ENCODE peak calls at places on chromosome 4, in seven cellular contexts. Z, Q, U, K, E, B and D are unnamed samples.

GRCh38 chr4:154450971-154451370 is 40.6 kb downstream of the DCHS2 start:
- DNase-seq in Z (no peak), Q (no peak), U (no peak), K (no peak), E (no peak), B (no peak), D (no peak)

GRCh38 chr4:14592950-14593349 is 409.3 kb upstream of the CPEB2 start:
- DNase-seq in Z (no peak), Q (no peak), U (no peak), K (no peak), E (no peak), B (no peak), D (no peak)

GRCh38 chr4:38935391-38936073 is 67.9 kb downstream of the FAM114A1 start:
- DNase-seq in Z (no peak), Q (no peak), U (no peak), K (no peak), E (no peak), B (no peak), D (no peak)

GRCh38 chr4:2587215-2587823 is 50.9 kb downstream of the FAM193A start:
- DNase-seq in Z (no peak), Q (no peak), U (no peak), K (no peak), E (no peak), B (peak; percentile 18), D (no peak)

GRCh38 chr4:41599192-41599786 is 61.3 kb downstream of the LIMCH1 start:
- DNase-seq in Z (no peak), Q (no peak), U (no peak), K (no peak), E (no peak), B (no peak), D (no peak)

GRCh38 chr4:37675587-37676290 is 10.4 kb downstream of the RELL1 start:
- DNase-seq in Z (no peak), Q (no peak), U (no peak), K (no peak), E (no peak), B (no peak), D (no peak)

GRCh38 chr4:169272265-169272886 is 1.6 kb upstream of the SH3RF1 start:
- DNase-seq in Z (no peak), Q (no peak), U (no peak), K (no peak), E (no peak), B (peak; percentile 59), D (no peak)

GRCh38 chr4:69858683-69859082 is 1.3 kb downstream of the SULT1E1 start:
- DNase-seq in Z (no peak), Q (no peak), U (no peak), K (no peak), E (no peak), B (peak; percentile 68), D (no peak)

GRCh38 chr4:142516686-142517145 is 329.4 kb downstream of the INPP4B start:
- DNase-seq in Z (no peak), Q (no peak), U (no peak), K (no peak), E (no peak), B (peak; percentile 46), D (no peak)

GRCh38 chr4:1622956-1623355 is 61.2 kb downstream of the FAM53A start:
- DNase-seq in Z (no peak), Q (no peak), U (no peak), K (no peak), E (no peak), B (no peak), D (no peak)

GRCh38 chr4:108166441-108167315 is 2.1 kb downstream of the LEF1 start:
- DNase-seq in Z (no peak), Q (peak; percentile 71), U (peak; percentile 31), K (peak; percentile 40), E (no peak), B (no peak), D (no peak)

GRCh38 chr4:182643801-182644311 is 273.3 kb downstream of the DCTD start:
- DNase-seq in Z (no peak), Q (no peak), U (no peak), K (no peak), E (no peak), B (peak; percentile 82), D (no peak)

GRCh38 chr4:132382243-132382642 is 766.9 kb upstream of the PCDH10 start:
- DNase-seq in Z (no peak), Q (no peak), U (no peak), K (no peak), E (no peak), B (no peak), D (no peak)

GRCh38 chr4:123748806-123749205 is 352.2 kb downstream of the SPRY1 start:
- DNase-seq in Z (no peak), Q (no peak), U (no peak), K (no peak), E (no peak), B (no peak), D (no peak)

GRCh38 chr4:99624141-99624719 is 33.4 kb downstream of the C4orf54 start:
- DNase-seq in Z (no peak), Q (no peak), U (no peak), K (no peak), E (no peak), B (no peak), D (no peak)

GRCh38 chr4:24793219-24794005 is 2.0 kb upstream of the SOD3 start:
- DNase-seq in Z (peak; percentile 8), Q (no peak), U (no peak), K (no peak), E (no peak), B (no peak), D (no peak)

GRCh38 chr4:36138221-36138620 is 106.1 kb downstream of the ARAP2 start:
- DNase-seq in Z (no peak), Q (no peak), U (no peak), K (no peak), E (no peak), B (peak; percentile 29), D (no peak)

GRCh38 chr4:16636911-16637630 is 261.4 kb downstream of the LDB2 start:
- DNase-seq in Z (no peak), Q (no peak), U (no peak), K (no peak), E (no peak), B (no peak), D (no peak)

GRCh38 chr4:114597410-114598115 is 1.0 kb upstream of the UGT8 start:
- DNase-seq in Z (no peak), Q (no peak), U (no peak), K (no peak), E (no peak), B (no peak), D (no peak)

GRCh38 chr4:138851626-138852443 is 163.7 kb upstream of the NOCT start:
- DNase-seq in Z (no peak), Q (no peak), U (no peak), K (no peak), E (no peak), B (no peak), D (no peak)

GRCh38 chr4:156870861-156871260 is 100.7 kb downstream of the PDGFC start:
- DNase-seq in Z (no peak), Q (no peak), U (no peak), K (no peak), E (no peak), B (no peak), D (no peak)

GRCh38 chr4:40055379-40055872 is 1.2 kb upstream of the N4BP2 start:
- DNase-seq in Z (no peak), Q (no peak), U (no peak), K (peak; percentile 1), E (no peak), B (no peak), D (no peak)

GRCh38 chr4:123974419-123975105 is 578.0 kb downstream of the SPRY1 start:
- DNase-seq in Z (no peak), Q (no peak), U (no peak), K (no peak), E (no peak), B (peak; percentile 43), D (no peak)

GRCh38 chr4:73844806-73845205 is 8.3 kb upstream of the PF4V1 start:
- DNase-seq in Z (no peak), Q (no peak), U (no peak), K (no peak), E (no peak), B (no peak), D (no peak)

GRCh38 chr4:6875431-6875831 is 34.2 kb upstream of the TBC1D14 start:
- DNase-seq in Z (no peak), Q (no peak), U (no peak), K (no peak), E (no peak), B (no peak), D (peak; percentile 32)

GRCh38 chr4:129394635-129395034 is 298.7 kb downstream of the C4orf33 start:
- DNase-seq in Z (no peak), Q (no peak), U (no peak), K (no peak), E (no peak), B (no peak), D (no peak)

GRCh38 chr4:114077610-114078009 is 98.2 kb upstream of the ARSJ start:
- DNase-seq in Z (no peak), Q (no peak), U (no peak), K (no peak), E (no peak), B (peak; percentile 51), D (no peak)

GRCh38 chr4:101972791-101973190 is 182.3 kb downstream of the BANK1 start:
- DNase-seq in Z (no peak), Q (no peak), U (no peak), K (no peak), E (no peak), B (no peak), D (no peak)

GRCh38 chr4:163484906-163485305 is 9.6 kb upstream of the TMA16 start:
- DNase-seq in Z (peak; percentile 10), Q (peak; percentile 72), U (no peak), K (peak; percentile 35), E (peak; percentile 31), B (peak; percentile 65), D (no peak)

GRCh38 chr4:105483840-105484239 is 10.0 kb upstream of the PPA2 start:
- DNase-seq in Z (no peak), Q (no peak), U (no peak), K (no peak), E (no peak), B (no peak), D (no peak)

GRCh38 chr4:33780952-33781655 is 2463.2 kb downstream of the ARAP2 start:
- DNase-seq in Z (peak; percentile 0), Q (no peak), U (no peak), K (no peak), E (no peak), B (peak; percentile 42), D (no peak)

GRCh38 chr4:120659626-120660170 is 262.8 kb downstream of the PRDM5 start:
- DNase-seq in Z (no peak), Q (no peak), U (no peak), K (no peak), E (no peak), B (no peak), D (no peak)

GRCh38 chr4:118032691-118033090 is 1.6 kb upstream of the NDST3 start:
- DNase-seq in Z (no peak), Q (no peak), U (no peak), K (no peak), E (no peak), B (no peak), D (no peak)

GRCh38 chr4:151415978-151416377 is 7.0 kb downstream of the FHIP1A start:
- DNase-seq in Z (no peak), Q (no peak), U (no peak), K (no peak), E (no peak), B (peak; percentile 61), D (no peak)